ENCODE peak calls at places on chromosomes 1 and 21, in eight cellular contexts. P is left ventricle myocardium inferior; H is CD4-positive, alpha-beta memory T cell; C is GM23248; E is naive thymus-derived CD4-positive, alpha-beta T cell; O is A549; X is A673; N is IMR-90. V is an unnamed sample. For H3K4me1, the result is how much of the 10 kb centered on the place peaks cover.

GRCh38 chr1:145957443-145958319 is at the start of gene LIX1L:
- DNase-seq in C (peak), X (peak), E (peak), H (peak), P (peak), O (peak), N (peak), V (peak)

GRCh38 chr1:178869114-178869697 is 1.7 kb downstream of the ANGPTL1 start:
- DNase-seq in X (peak), O (no peak), E (no peak), P (no peak), H (no peak), N (peak), C (peak), V (no peak)

GRCh38 chr1:6353948-6354658 is 39.5 kb downstream of the ACOT7 start:
- DNase-seq in X (no peak), H (no peak), C (no peak), P (peak), E (no peak), N (no peak), O (peak), V (peak)

GRCh38 chr1:214581785-214582184 is 21.2 kb upstream of the CENPF start:
- DNase-seq in X (peak), H (no peak), O (peak), P (no peak), C (peak), N (peak), E (no peak), V (peak)

GRCh38 chr1:233387585-233387984 is 60.1 kb downstream of the MAP3K21 start:
- DNase-seq in N (no peak), E (no peak), P (no peak), H (no peak), O (no peak), C (no peak), X (no peak), V (no peak)

GRCh38 chr21:33901421-33902288 is 13.9 kb downstream of the ATP5PO start:
- DNase-seq in O (peak), C (peak), N (peak), H (no peak), X (peak), P (no peak), E (no peak), V (no peak)

GRCh38 chr21:21057349-21058062 is 59.3 kb downstream of the NCAM2 start:
- DNase-seq in E (no peak), N (no peak), C (no peak), H (no peak), O (no peak), X (no peak), P (no peak), V (no peak)

GRCh38 chr1:2151252-2151651 is 43.3 kb downstream of the FAAP20 start:
- DNase-seq in O (no peak), P (no peak), N (no peak), C (no peak), X (no peak), E (no peak), H (no peak), V (no peak)

GRCh38 chr1:118118469-118118868 is 66.6 kb downstream of the SPAG17 start:
- DNase-seq in H (no peak), E (no peak), X (no peak), N (no peak), O (no peak), C (no peak), P (no peak), V (no peak)

GRCh38 chr1:183892351-183892793 is 87.5 kb downstream of the RGL1 start:
- DNase-seq in P (no peak), N (peak), H (no peak), E (no peak), O (peak), C (no peak), X (no peak), V (no peak)

GRCh38 chr21:46092026-46092764 is 5.7 kb upstream of the COL6A2 start:
- DNase-seq in N (peak), C (peak), H (no peak), X (no peak), P (peak), O (no peak), E (no peak), V (peak)

GRCh38 chr1:48019714-48020315 is 22.6 kb upstream of the TRABD2B start:
- DNase-seq in C (peak), P (peak), H (no peak), N (no peak), E (no peak), X (no peak), O (no peak), V (peak)

GRCh38 chr1:92476071-92476607 is 10.6 kb downstream of the GFI1 start:
- DNase-seq in H (peak), C (no peak), P (no peak), E (peak), N (no peak), O (no peak), X (no peak), V (no peak)

GRCh38 chr1:6384962-6385672 is 8.4 kb downstream of the ACOT7 start:
- DNase-seq in E (no peak), C (no peak), P (peak), H (no peak), O (no peak), N (no peak), X (no peak), V (no peak)

GRCh38 chr1:228150458-228151169 is 884 bp downstream of the GJC2 start:
- DNase-seq in P (peak), X (no peak), N (peak), E (no peak), H (no peak), C (peak), O (no peak), V (peak)

GRCh38 chr1:53562983-53563379 is 103.8 kb downstream of the DMRTB1 start:
- DNase-seq in N (no peak), H (no peak), X (no peak), P (no peak), O (no peak), C (no peak), E (no peak), V (no peak)

GRCh38 chr1:195462646-195463045 is 1145.6 kb downstream of the KCNT2 start:
- DNase-seq in X (peak), N (peak), P (no peak), C (peak), O (no peak), E (no peak), H (no peak), V (no peak)

GRCh38 chr1:56575865-56576264 is 3.5 kb downstream of the PLPP3 start:
- DNase-seq in N (no peak), X (no peak), H (no peak), C (peak), O (no peak), P (no peak), E (no peak), V (no peak)

GRCh38 chr1:205741681-205742080 is 8.3 kb downstream of the NUCKS1 start:
- DNase-seq in O (no peak), P (no peak), H (no peak), N (no peak), X (no peak), E (no peak), C (no peak), V (no peak)

GRCh38 chr1:212415107-212415841 is 588 bp upstream of the PACC1 start:
- DNase-seq in O (no peak), C (no peak), H (no peak), X (no peak), E (no peak), P (no peak), N (no peak), V (no peak)

GRCh38 chr1:61951731-61952585 is 209.7 kb downstream of the PATJ start:
- DNase-seq in H (no peak), P (no peak), E (no peak), N (peak), C (no peak), O (no peak), X (peak), V (no peak)

GRCh38 chr1:231357831-231358354 is 19.8 kb downstream of the SPRTN start:
- DNase-seq in H (peak), N (peak), P (no peak), C (peak), O (peak), X (peak), E (peak), V (no peak)

GRCh38 chr1:38217316-38217715 is 170.7 kb upstream of the POU3F1 start:
- DNase-seq in N (no peak), H (no peak), X (no peak), O (no peak), P (peak), C (no peak), E (no peak), V (no peak)

GRCh38 chr1:107048255-107048654 is 8.2 kb upstream of the PRMT6 start:
- DNase-seq in O (no peak), E (no peak), H (no peak), C (no peak), N (no peak), X (no peak), P (no peak), V (no peak)

GRCh38 chr1:230274254-230274653 is 151.9 kb downstream of the PGBD5 start:
- DNase-seq in O (no peak), E (no peak), N (no peak), P (no peak), H (no peak), C (no peak), X (no peak), V (no peak)

GRCh38 chr21:29300547-29301138 is 1.9 kb downstream of the BACH1 start:
- DNase-seq in N (peak), H (no peak), C (no peak), X (no peak), E (no peak), P (no peak), O (no peak), V (no peak)

GRCh38 chr21:29302340-29302991 is 3.7 kb downstream of the BACH1 start:
- DNase-seq in C (peak), O (no peak), N (peak), H (no peak), E (no peak), X (no peak), P (no peak), V (no peak)

GRCh38 chr21:29299906-29300546 is 1.3 kb downstream of the BACH1 start:
- DNase-seq in O (peak), N (peak), E (peak), X (peak), H (peak), P (peak), C (peak), V (peak)

GRCh38 chr21:29303301-29303700 is 4.6 kb downstream of the BACH1 start:
- DNase-seq in E (no peak), H (no peak), O (no peak), C (no peak), P (no peak), N (no peak), X (no peak), V (no peak)

GRCh38 chr21:29301703-29302102 is 3.0 kb downstream of the BACH1 start:
- DNase-seq in H (no peak), X (no peak), C (peak), O (no peak), P (no peak), N (no peak), E (no peak), V (no peak)
- H3K27ac ChIP-seq in H (no peak), X (no peak), C (peak), O (no peak), P (no peak), N (no peak), E (no peak), V (peak)

GRCh38 chr1:217431395-217431794 is 199.5 kb downstream of the GPATCH2 start:
- DNase-seq in N (no peak), X (no peak), H (no peak), O (no peak), C (no peak), E (no peak), P (no peak), V (no peak)

GRCh38 chr1:217437375-217437774 is 193.5 kb downstream of the GPATCH2 start:
- DNase-seq in P (no peak), X (no peak), H (no peak), N (no peak), O (no peak), C (no peak), E (no peak), V (no peak)

GRCh38 chr1:217433664-217434063 is 197.2 kb downstream of the GPATCH2 start:
- DNase-seq in N (no peak), X (no peak), C (no peak), P (no peak), H (no peak), O (no peak), E (no peak), V (no peak)

GRCh38 chr1:217432339-217432738 is 198.6 kb downstream of the GPATCH2 start:
- DNase-seq in P (no peak), O (no peak), C (no peak), N (no peak), E (no peak), H (no peak), X (no peak), V (no peak)

DNA sequence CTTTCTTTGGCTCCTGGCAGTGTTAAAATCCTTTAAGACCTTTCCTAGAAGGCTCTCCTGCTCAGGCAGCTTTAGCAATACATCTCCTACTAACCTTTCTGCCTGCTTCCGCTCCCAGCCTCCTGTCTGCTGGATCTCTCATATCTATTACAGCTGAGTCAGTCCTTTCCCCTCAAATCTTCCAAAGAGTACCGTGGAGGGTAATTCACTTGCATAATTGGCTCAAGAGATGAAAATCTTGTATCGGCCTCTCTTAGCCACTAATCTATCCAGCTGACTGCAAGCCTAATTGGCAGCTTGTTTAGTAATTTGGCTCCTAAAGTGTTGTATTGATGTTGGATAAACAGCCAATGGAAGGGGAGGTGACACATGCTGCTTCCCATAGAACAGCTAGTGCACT is 195.7 kb downstream of the GPATCH2 start:
- DNase-seq in C (no peak), P (no peak), E (no peak), H (no peak), X (no peak), N (no peak), O (no peak), V (no peak)
- H3K4me1 ChIP-seq in C (under half), P (under half), E (under half), H (under half), X (under half), N (under half), O (under half), V (under half)

DNA sequence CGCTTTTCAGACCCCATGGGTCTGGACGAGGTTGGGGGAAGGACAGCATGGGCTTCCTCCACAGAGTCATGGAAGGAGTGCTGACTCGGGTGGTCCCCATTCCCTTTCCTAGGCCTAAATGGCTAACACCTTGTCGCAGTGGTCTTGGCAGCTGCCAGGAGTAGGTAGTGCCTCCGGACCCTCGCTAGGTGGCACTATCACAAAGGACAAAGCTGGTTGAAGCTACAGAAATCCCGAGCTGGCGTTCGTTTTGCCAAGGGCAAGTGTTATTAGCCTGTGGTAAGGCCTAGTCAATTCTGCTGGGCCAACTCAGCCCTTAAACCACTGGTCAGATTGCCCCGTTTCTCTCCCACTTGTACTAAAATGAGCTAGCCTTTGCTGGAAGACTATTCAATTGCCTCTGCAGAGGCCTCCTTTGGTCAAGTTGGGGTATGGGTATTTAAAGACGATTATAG is 1.1 kb upstream of the UBE2Q1 start:
- DNase-seq in H (peak), N (peak), P (peak), O (peak), X (peak), E (peak), C (peak), V (peak)
- H3K4me3 ChIP-seq in H (peak), N (peak), P (peak), O (peak), X (peak), E (peak), C (peak), V (peak)

DNA sequence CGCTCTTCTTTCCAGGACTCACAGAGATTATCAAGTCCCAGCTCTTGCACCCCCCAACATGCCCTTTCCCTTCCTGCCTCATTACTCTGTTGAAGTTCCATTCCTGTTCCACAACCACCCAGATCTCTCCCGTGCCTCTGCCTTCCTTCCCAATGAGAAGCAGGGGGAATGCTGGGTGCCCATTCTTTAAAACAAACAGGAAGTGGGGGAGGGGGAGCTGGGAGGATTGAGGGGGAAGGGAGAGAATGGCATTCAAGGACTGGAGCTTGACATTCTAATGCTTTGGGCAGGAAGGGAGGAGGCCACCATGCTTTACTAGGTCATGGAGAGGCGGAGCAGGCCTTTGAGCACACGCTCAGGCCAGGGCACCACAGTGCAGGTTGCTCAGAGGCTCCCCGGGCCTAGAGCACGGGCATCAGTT is 150.3 kb upstream of the IRF2BP2 start:
- DNase-seq in C (no peak), H (no peak), X (peak), P (no peak), O (no peak), N (no peak), E (no peak), V (no peak)
- H3K27ac ChIP-seq in C (no peak), H (no peak), X (no peak), P (no peak), O (peak), N (no peak), E (no peak), V (no peak)

DNA sequence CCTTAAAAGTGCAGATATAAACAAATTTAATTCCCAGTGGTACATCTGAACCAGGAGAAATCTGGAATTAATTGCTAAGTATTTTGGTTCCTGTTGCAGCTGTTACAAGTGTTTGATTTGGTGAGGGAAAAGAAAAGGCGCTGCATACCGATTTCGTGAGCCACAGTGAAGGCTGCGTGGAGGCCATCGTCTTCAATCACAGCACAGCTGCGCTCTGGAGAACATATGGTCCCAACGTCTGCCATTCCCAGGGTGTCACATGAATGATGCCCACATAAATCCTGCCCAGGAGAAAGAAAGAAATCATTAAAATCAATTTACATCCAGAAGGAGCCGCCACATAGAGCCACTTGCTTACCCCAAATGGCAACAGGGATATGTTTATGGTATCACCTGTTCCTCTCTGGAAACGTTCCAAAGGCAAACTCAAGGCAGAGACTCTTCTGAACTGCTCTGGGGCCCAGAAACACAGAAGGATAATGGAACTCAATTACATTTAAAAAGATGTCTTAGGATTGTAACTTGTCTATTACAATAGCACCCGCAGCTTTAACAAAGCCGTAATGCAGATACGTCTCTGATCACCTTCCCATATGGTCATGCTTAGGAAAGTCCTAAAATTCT is 12.2 kb downstream of the ADAMTS5 start:
- DNase-seq in N (no peak), H (no peak), X (no peak), C (no peak), P (no peak), E (no peak), O (no peak), V (no peak)
- H3K4me1 ChIP-seq in N (under half), H (under half), X (under half), C (under half), P (under half), E (under half), O (under half), V (under half)

GRCh38 chr1:114670083-114671010 is 498 bp upstream of the DENND2C start:
- DNase-seq in O (peak), X (peak), H (peak), C (peak), E (peak), P (peak), N (peak), V (peak)

GRCh38 chr1:114669562-114670082 is at the start of gene DENND2C:
- DNase-seq in X (no peak), E (no peak), C (no peak), H (no peak), O (no peak), P (no peak), N (no peak), V (no peak)

GRCh38 chr1:114668784-114669561 is 876 bp downstream of the DENND2C start:
- DNase-seq in N (peak), O (no peak), H (no peak), X (no peak), P (no peak), E (no peak), C (peak), V (no peak)

GRCh38 chr1:114666954-114667353 is 2.9 kb downstream of the DENND2C start:
- DNase-seq in X (no peak), C (no peak), E (no peak), N (no peak), O (no peak), H (no peak), P (no peak), V (no peak)

DNA sequence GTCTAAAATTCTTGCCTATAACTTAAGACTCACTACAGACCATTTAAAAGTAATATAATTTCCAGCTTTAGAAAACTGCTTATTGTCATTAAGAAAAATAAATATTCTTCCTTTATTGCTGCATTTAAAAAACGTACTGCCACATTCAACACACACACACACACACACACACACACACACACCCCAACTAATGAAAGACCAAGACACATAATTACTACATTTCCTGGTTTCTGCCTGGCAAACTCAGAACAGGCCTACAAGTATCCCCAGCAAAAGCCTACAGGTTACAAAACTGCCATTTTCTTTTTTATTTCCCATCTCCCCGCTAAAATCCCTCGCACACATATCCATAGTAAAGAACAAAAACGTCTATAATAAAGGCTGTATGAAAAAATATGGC is 1.5 kb downstream of the DENND2C start:
- DNase-seq in E (no peak), C (no peak), P (no peak), H (no peak), O (no peak), N (no peak), X (no peak), V (no peak)
- H3K4me3 ChIP-seq in E (no peak), C (peak), P (peak), H (no peak), O (no peak), N (no peak), X (no peak), V (peak)

DNA sequence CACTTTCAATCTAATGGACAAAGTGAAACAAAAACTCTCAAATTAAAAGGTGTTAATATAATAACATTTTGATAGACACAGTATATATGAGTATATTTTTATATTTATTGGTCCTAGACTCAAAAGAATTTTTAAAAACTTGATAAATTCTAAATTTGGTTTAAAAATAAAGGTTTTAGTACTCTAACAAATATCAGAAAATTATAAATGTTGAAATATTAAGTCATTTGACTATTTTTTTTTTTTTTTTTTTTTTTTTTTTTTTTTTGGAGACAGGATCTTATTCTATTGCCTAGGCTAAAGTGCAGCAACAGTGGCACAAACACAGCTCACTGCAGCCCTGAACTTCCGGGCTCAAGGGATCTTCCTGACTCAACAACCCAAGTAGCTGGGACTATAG is 60.6 kb upstream of the RBM34 start:
- DNase-seq in P (no peak), C (no peak), X (no peak), H (no peak), E (no peak), N (no peak), O (no peak), V (no peak)
- H3K27ac ChIP-seq in P (no peak), C (no peak), X (no peak), H (no peak), E (no peak), N (no peak), O (no peak), V (no peak)